ENCODE peak calls at places on chromosomes 3 and 15, in six cellular contexts. Z is AG04450, T is AG09309, C is ascending aorta, Q is mammary epithelial cell, F is lung. V is an unnamed sample.

GRCh38 chr15:94125131-94125530 is 106.2 kb upstream of the MCTP2 start:
- DNase-seq in Z (peak; percentile 38), T (peak; percentile 38), C (no peak), Q (no peak), F (no peak), V (peak; percentile 31)

GRCh38 chr3:101513419-101513986 is 491 bp upstream of the SENP7 start:
- DNase-seq in Z (peak; percentile 10), T (no peak), C (no peak), Q (no peak), F (no peak), V (no peak)

GRCh38 chr3:53834429-53835095 is 11.7 kb downstream of the CHDH start:
- DNase-seq in Z (no peak), T (peak; percentile 52), C (no peak), Q (no peak), F (no peak), V (no peak)

GRCh38 chr3:12142476-12142875 is 16.2 kb downstream of the TIMP4 start:
- DNase-seq in Z (no peak), T (no peak), C (no peak), Q (no peak), F (no peak), V (no peak)

GRCh38 chr15:89765694-89766093 is 10.4 kb upstream of the MESP2 start:
- DNase-seq in Z (no peak), T (no peak), C (no peak), Q (no peak), F (no peak), V (no peak)

GRCh38 chr3:190903156-190903555 is 40.7 kb upstream of the GMNC start:
- DNase-seq in Z (no peak), T (no peak), C (no peak), Q (no peak), F (no peak), V (no peak)

GRCh38 chr3:142861926-142862325 is 27.0 kb downstream of the PCOLCE2 start:
- DNase-seq in Z (no peak), T (no peak), C (no peak), Q (no peak), F (no peak), V (no peak)

GRCh38 chr3:16449369-16449768 is 64.1 kb downstream of the RFTN1 start:
- DNase-seq in Z (no peak), T (no peak), C (no peak), Q (no peak), F (no peak), V (no peak)

GRCh38 chr3:172270767-172271166 is 177.5 kb downstream of the GHSR start:
- DNase-seq in Z (no peak), T (no peak), C (no peak), Q (no peak), F (no peak), V (no peak)

GRCh38 chr15:83653288-83653638 is 660 bp upstream of the ADAMTSL3 start:
- DNase-seq in Z (no peak), T (no peak), C (no peak), Q (no peak), F (no peak), V (no peak)

GRCh38 chr3:56219894-56220805 is 248.1 kb downstream of the ERC2 start:
- DNase-seq in Z (no peak), T (no peak), C (no peak), Q (no peak), F (no peak), V (no peak)

GRCh38 chr3:126846316-126846715 is 136.6 kb upstream of the PLXNA1 start:
- DNase-seq in Z (no peak), T (peak; percentile 20), C (no peak), Q (peak; percentile 11), F (no peak), V (no peak)

GRCh38 chr3:108346301-108346989 is 50.1 kb downstream of the HHLA2 start:
- DNase-seq in Z (no peak), T (no peak), C (no peak), Q (no peak), F (no peak), V (no peak)

GRCh38 chr3:15801298-15801697 is 3.5 kb upstream of the ANKRD28 start:
- DNase-seq in Z (no peak), T (no peak), C (no peak), Q (no peak), F (no peak), V (no peak)

GRCh38 chr3:126358038-126358815 is 1.0 kb upstream of the KLF15 start:
- DNase-seq in Z (no peak), T (no peak), C (no peak), Q (no peak), F (peak; percentile 45), V (no peak)

GRCh38 chr15:42010434-42010833 is 10.4 kb downstream of the PLA2G4E start:
- DNase-seq in Z (no peak), T (no peak), C (no peak), Q (peak; percentile 66), F (no peak), V (no peak)

GRCh38 chr3:69058947-69059224 is 6.8 kb upstream of the TMF1 start:
- DNase-seq in Z (no peak), T (no peak), C (no peak), Q (no peak), F (no peak), V (no peak)

GRCh38 chr15:25239471-25240345 is 199.1 kb downstream of the UBE3A start:
- DNase-seq in Z (no peak), T (no peak), C (peak; percentile 1), Q (no peak), F (no peak), V (no peak)

GRCh38 chr3:102078864-102079808 is 229.8 kb downstream of the NFKBIZ start:
- DNase-seq in Z (no peak), T (no peak), C (no peak), Q (no peak), F (peak; percentile 61), V (no peak)

GRCh38 chr3:23004971-23005370 is 198.2 kb upstream of the UBE2E2 start:
- DNase-seq in Z (peak; percentile 38), T (no peak), C (no peak), Q (peak; percentile 93), F (no peak), V (no peak)

GRCh38 chr15:52558196-52558595 is 10.6 kb downstream of the ARPP19 start:
- DNase-seq in Z (no peak), T (no peak), C (no peak), Q (peak; percentile 96), F (no peak), V (peak; percentile 2)

DNA sequence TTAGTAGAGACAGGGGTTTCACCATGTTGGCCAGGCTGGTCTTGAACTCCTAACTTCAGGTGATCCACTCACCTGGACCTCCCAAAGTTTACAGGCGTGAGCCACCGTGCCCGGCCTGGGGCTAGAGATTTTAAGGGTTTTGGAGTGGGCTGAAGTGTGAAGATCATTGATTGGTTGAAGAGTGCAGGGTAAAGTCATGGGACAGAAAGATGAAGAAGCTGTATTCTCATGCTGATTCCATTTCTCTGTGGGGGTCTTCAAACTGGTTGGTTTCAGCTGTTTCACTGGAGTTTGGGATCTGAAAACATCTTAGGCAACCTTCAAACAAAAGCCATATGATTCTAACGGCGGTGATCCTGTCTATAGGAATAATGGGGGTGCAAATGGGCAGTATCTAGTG is 52.1 kb downstream of the GATM start:
- DNase-seq in Z (no peak), T (no peak), C (no peak), Q (no peak), F (no peak), V (no peak)
- H3K4me3 ChIP-seq in Z (no peak overlapping the region), T (no peak overlapping the region), C (no peak overlapping the region), Q (no peak overlapping the region), F (no peak overlapping the region), V (no peak overlapping the region)

GRCh38 chr3:60579734-60580133 is 671.5 kb downstream of the FHIT start:
- DNase-seq in Z (peak; percentile 61), T (peak; percentile 75), C (no peak), Q (peak; percentile 91), F (no peak), V (peak; percentile 41)

GRCh38 chr3:60578936-60579335 is 672.3 kb downstream of the FHIT start:
- DNase-seq in Z (no peak), T (no peak), C (no peak), Q (peak; percentile 68), F (no peak), V (no peak)

GRCh38 chr3:60580826-60581225 is 670.4 kb downstream of the FHIT start:
- DNase-seq in Z (no peak), T (no peak), C (no peak), Q (no peak), F (no peak), V (no peak)

GRCh38 chr3:60584250-60584649 is 667.0 kb downstream of the FHIT start:
- DNase-seq in Z (peak; percentile 24), T (no peak), C (no peak), Q (no peak), F (no peak), V (no peak)

DNA sequence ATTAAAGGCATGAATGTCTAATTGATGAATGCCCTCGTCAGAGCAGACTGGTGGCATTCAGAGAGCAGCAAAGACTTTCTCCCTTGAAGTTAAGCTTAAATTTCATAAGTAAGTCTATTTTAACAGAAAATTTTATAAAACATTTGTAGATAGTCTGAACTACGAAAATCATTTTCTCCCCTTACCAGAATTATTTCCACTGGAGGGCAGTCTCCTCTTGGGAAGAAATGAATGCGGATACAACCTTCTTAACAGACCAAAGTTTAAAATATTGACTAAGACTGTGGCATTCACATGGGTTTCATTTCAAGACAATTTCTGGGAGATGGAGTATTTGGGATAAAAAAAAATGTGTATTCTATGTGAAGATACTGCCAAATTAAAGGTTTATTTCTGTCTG is 669.0 kb downstream of the FHIT start:
- DNase-seq in Z (no peak), T (no peak), C (no peak), Q (no peak), F (no peak), V (no peak)
- TF ChIP-seq CTCF in Z (peak; percentile 16), T (peak; percentile 25), C (peak; percentile 22), Q (no peak), F (peak; percentile 7), V (no peak)

DNA sequence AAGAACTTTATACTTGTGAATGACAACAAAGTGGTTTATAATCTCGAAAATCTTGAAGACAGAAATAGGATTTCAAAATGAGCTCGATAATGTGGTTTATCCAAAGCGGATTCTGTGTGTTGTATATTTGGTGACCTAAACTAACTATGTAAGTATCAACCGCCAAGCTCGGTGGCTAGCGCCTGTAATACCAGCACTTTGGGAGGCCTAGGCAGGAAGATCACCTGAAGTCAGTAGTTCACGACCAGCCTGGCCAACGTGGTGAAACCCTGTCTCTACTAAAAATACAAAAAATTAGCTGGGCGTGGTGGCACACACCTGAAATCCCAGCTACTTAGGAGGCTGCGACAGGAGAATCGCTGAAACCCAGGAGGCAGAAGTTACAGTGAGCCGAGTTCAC is 2.2 kb downstream of the ATP13A3 start:
- DNase-seq in Z (no peak), T (no peak), C (no peak), Q (no peak), F (peak; percentile 26), V (no peak)
- H3K4me3 ChIP-seq in Z (peak overlapping the region; percentile 79), T (peak overlapping the region; percentile 85), C (peak overlapping the region; percentile 75), Q (peak overlapping the region; percentile 64), F (no peak overlapping the region), V (peak overlapping the region; percentile 61)

DNA sequence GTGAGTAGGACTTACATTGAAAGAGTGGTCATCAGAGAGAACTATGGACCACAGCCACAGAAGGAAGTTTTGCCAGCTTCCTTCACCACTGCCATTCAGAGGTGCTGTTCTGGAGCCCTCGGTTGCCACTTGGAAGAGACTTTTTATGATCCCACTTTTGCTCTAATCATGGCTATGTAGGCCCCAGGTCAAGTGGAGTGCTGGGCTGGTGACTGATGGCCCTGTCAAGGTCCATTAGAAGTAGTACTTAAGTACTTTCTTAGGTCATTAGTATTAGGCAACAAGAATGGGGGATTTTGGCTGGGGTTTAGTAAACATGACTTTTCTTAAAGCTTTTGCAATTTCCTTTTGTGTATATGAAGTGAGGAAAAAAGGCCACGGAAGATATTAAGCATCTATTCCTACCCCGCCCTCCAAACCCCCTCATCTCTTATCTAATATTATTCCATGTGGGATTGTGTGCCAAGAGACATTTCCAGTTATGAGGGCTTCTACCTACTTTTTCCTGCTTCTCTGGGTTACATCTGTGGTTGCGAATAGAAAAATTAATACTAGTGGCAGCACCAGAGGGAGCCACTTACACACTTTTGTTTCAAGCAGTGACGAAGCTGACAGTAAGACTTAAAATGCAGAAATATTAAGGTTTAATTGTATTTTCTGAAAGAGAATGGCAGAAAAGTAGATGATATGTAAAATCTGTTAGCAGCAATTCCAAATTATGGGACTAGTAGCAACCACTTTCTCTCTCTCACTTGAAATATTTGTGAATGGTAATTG is 13.9 kb downstream of the NLGN1 start:
- DNase-seq in Z (no peak), T (no peak), C (no peak), Q (peak; percentile 1), F (peak; percentile 39), V (no peak)
- TF ChIP-seq CTCF in Z (peak; percentile 49), T (peak; percentile 58), C (peak; percentile 62), Q (peak; percentile 19), F (no peak), V (peak; percentile 46)

V was measured in BJ.